ENCODE peak calls at places on chromosomes 13 and 19, in nine cellular contexts. Y, R, B, Q, E, I, X, J and H are unnamed samples.
A peak's percentile ranks its signal among the peaks of the same experiment; 100 is the strongest.

GRCh38 chr19:50739132-50739746 is 16.1 kb downstream of the CLEC11A start:
- DNase-seq in Q (no peak), I (peak; percentile 91), X (no peak), B (no peak), E (no peak), Y (no peak), R (no peak), J (no peak), H (no peak)

GRCh38 chr13:28204690-28205443 is 66.5 kb downstream of the PAN3 start:
- DNase-seq in B (no peak), X (no peak), R (no peak), Y (no peak), E (no peak), J (no peak), Q (no peak), I (no peak), H (no peak)

GRCh38 chr19:42284066-42284501 is 15.0 kb downstream of the CIC start:
- DNase-seq in E (peak; percentile 87), B (peak; percentile 54), Y (peak; percentile 85), J (peak; percentile 86), X (peak; percentile 85), Q (peak; percentile 70), I (peak; percentile 91), R (peak; percentile 87), H (peak; percentile 73)

GRCh38 chr13:108230377-108230776 is 12.2 kb downstream of the ABHD13 start:
- DNase-seq in B (no peak), R (no peak), J (no peak), E (no peak), X (no peak), Y (no peak), Q (no peak), I (no peak), H (no peak)

GRCh38 chr13:110186221-110186838 is 120.6 kb downstream of the COL4A1 start:
- DNase-seq in R (no peak), X (no peak), I (no peak), J (no peak), Y (no peak), B (no peak), E (no peak), Q (peak; percentile 84), H (no peak)

GRCh38 chr13:44148159-44148929 is 225.3 kb upstream of the SERP2 start:
- DNase-seq in J (no peak), I (no peak), R (no peak), B (no peak), E (no peak), X (no peak), Q (peak; percentile 32), Y (no peak), H (no peak)

GRCh38 chr19:58196911-58197616 is 14.2 kb downstream of the ZNF274 start:
- DNase-seq in J (no peak), B (peak; percentile 12), Y (peak; percentile 2), I (no peak), Q (peak; percentile 68), R (no peak), E (no peak), X (no peak), H (no peak)

GRCh38 chr13:50127017-50127725 is 111.9 kb downstream of the KCNRG start:
- DNase-seq in E (peak; percentile 60), R (peak; percentile 49), Q (peak; percentile 45), J (peak; percentile 57), I (no peak), B (peak; percentile 63), X (peak; percentile 83), Y (peak; percentile 55), H (no peak)

GRCh38 chr19:19539738-19540703 is 2.0 kb downstream of the CILP2 start:
- DNase-seq in R (peak; percentile 33), J (peak; percentile 67), B (peak; percentile 98), Y (no peak), E (peak; percentile 46), I (peak; percentile 74), Q (peak; percentile 83), X (peak; percentile 82), H (no peak)

GRCh38 chr13:48775804-48776203 is 122.1 kb downstream of the CYSLTR2 start:
- DNase-seq in Q (peak; percentile 36), R (no peak), I (peak; percentile 10), Y (no peak), E (no peak), J (no peak), B (no peak), X (no peak), H (no peak)

DNA sequence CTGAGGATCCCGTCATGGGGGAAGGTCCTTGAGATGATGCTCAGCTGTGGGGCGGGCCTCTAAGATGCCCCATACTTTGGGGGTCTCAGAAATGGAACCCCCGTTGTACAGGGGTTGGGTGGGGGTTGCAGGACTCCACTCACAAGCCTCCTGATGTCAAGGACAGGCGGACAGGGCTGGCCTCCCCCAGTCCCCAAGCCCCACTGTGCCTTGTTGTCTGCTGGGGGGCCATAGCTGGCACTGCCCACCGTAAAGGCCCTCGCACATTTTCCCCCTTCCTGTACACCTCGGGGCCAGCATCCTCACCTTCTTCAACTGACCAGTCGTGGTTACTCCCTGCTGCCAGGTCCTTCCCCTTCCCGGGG is 2.7 kb downstream of the SNAPC2 start:
- DNase-seq in B (no peak), Q (no peak), J (no peak), Y (no peak), X (no peak), E (no peak), R (no peak), I (no peak), H (no peak)
- H3K4me1 ChIP-seq in B (peaks cover 4% of the 10 kb centered on the region), Q (peaks cover 2% of the 10 kb centered on the region), J (peaks cover 25% of the 10 kb centered on the region), Y (peaks cover 4% of the 10 kb centered on the region), X (peaks cover 47% of the 10 kb centered on the region), E (peaks cover 43% of the 10 kb centered on the region), R (peaks cover 39% of the 10 kb centered on the region), I (peaks cover 41% of the 10 kb centered on the region), H (no peaks in the 10 kb centered on the region)

DNA sequence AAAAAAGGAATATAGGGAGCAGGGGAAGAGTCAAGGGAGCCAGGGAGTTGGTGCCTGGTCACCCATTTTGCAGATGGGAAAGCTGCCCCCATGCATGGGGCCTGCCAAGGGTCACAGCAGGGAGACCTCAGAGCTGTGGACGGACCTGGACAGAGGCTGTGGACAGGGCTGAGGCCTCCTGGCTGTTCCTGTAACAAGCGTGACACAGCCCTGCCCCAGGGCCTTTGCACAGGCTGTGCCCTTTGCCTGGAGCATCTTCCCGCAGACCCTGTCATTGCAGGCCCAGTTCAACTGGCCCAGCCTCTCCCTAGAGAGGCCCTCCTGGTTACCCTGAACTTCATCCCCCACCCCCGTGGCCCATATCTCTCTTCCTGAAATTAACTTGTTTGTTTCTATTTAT is 6.4 kb downstream of the TNFAIP8L1 start:
- DNase-seq in B (no peak), I (no peak), R (no peak), E (no peak), J (no peak), X (no peak), Q (no peak), Y (no peak), H (no peak)
- H3K4me1 ChIP-seq in B (no peaks in the 10 kb centered on the region), I (peaks cover 3% of the 10 kb centered on the region), R (no peaks in the 10 kb centered on the region), E (peaks cover 24% of the 10 kb centered on the region), J (peaks cover 11% of the 10 kb centered on the region), X (no peaks in the 10 kb centered on the region), Q (no peaks in the 10 kb centered on the region), Y (no peaks in the 10 kb centered on the region), H (no peaks in the 10 kb centered on the region)

GRCh38 chr13:46586766-46587509 is 34.0 kb downstream of the LRCH1 start:
- DNase-seq in J (no peak), Y (no peak), R (no peak), I (no peak), B (no peak), Q (no peak), E (no peak), X (no peak), H (no peak)
- H3K4me1 ChIP-seq in J (peaks cover 8% of the 10 kb centered on the region), Y (peaks cover 28% of the 10 kb centered on the region), R (peaks cover 11% of the 10 kb centered on the region), I (peaks cover 80% of the 10 kb centered on the region), B (peaks cover 7% of the 10 kb centered on the region), Q (no peaks in the 10 kb centered on the region), E (peaks cover 23% of the 10 kb centered on the region), X (peaks cover 45% of the 10 kb centered on the region), H (peaks cover 22% of the 10 kb centered on the region)

DNA sequence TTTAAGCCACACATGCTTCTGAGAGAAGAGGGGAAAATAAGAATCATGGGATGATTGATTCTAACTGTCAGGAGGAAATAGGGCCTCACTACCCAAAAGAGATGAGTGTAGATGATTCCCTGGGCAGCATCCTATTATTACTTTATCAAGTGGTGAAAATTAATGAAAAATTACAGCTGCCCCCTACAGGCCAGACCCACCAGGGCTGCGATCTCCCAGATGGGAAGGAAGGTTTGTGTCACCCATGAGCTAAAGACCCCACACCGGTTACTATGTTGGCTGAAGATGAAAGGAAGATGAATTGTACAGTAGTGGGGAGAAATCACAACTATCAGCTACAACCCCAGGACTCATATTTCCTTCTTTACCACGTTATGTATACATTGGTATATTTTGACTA is 49.5 kb downstream of the RFC3 start:
- DNase-seq in R (no peak), I (no peak), E (no peak), X (no peak), Y (no peak), J (no peak), B (no peak), Q (no peak), H (no peak)
- H3K4me1 ChIP-seq in R (no peaks in the 10 kb centered on the region), I (no peaks in the 10 kb centered on the region), E (no peaks in the 10 kb centered on the region), X (no peaks in the 10 kb centered on the region), Y (no peaks in the 10 kb centered on the region), J (peaks cover 4% of the 10 kb centered on the region), B (no peaks in the 10 kb centered on the region), Q (no peaks in the 10 kb centered on the region), H (no peaks in the 10 kb centered on the region)

GRCh38 chr19:53872762-53873161 is 5.1 kb downstream of the MYADM start:
- DNase-seq in I (no peak), X (no peak), Q (no peak), Y (no peak), B (no peak), R (no peak), E (no peak), J (no peak), H (no peak)
- H3K4me1 ChIP-seq in I (no peaks in the 10 kb centered on the region), X (peaks cover 36% of the 10 kb centered on the region), Q (no peaks in the 10 kb centered on the region), Y (no peaks in the 10 kb centered on the region), B (peaks cover 24% of the 10 kb centered on the region), R (no peaks in the 10 kb centered on the region), E (no peaks in the 10 kb centered on the region), J (no peaks in the 10 kb centered on the region), H (peaks cover 40% of the 10 kb centered on the region)

GRCh38 chr19:2578391-2578826 is 102.5 kb downstream of the GADD45B start:
- DNase-seq in I (no peak), E (no peak), J (no peak), R (no peak), Q (peak; percentile 81), B (peak; percentile 69), X (no peak), Y (no peak), H (peak; percentile 73)
- H3K4me1 ChIP-seq in I (peaks cover 14% of the 10 kb centered on the region), E (peaks cover 24% of the 10 kb centered on the region), J (peaks cover 17% of the 10 kb centered on the region), R (peaks cover 18% of the 10 kb centered on the region), Q (peaks cover 6% of the 10 kb centered on the region), B (peaks cover 26% of the 10 kb centered on the region), X (peaks cover 35% of the 10 kb centered on the region), Y (peaks cover 7% of the 10 kb centered on the region), H (peaks cover 43% of the 10 kb centered on the region)

DNA sequence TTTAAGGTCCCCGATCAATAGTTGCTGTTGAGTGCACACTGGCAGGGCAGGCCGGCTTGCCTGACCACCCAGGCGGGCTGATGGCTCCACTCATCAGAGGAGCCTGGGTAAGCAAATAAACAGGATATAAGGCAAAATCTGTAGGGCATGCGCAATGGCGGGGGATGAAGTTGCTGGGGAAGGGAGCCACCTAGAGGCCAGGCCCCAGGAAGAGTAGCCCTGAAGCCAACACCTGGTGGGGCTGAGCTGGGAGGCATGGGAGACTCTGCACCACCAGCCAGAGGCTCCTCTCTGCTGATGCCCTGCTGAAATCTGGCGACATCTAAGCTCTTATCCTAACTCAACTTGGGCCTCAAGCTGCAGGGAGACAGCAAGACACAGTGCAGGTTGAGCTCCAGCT is 324.3 kb downstream of the ZNF536 start:
- DNase-seq in J (no peak), R (peak; percentile 30), B (peak; percentile 85), Q (peak; percentile 94), E (no peak), X (no peak), Y (peak; percentile 68), I (peak; percentile 67), H (no peak)
- H3K4me1 ChIP-seq in J (peaks cover 2% of the 10 kb centered on the region), R (peaks cover 5% of the 10 kb centered on the region), B (peaks cover 32% of the 10 kb centered on the region), Q (peaks cover 8% of the 10 kb centered on the region), E (no peaks in the 10 kb centered on the region), X (peaks cover 11% of the 10 kb centered on the region), Y (no peaks in the 10 kb centered on the region), I (peaks cover 31% of the 10 kb centered on the region), H (no peaks in the 10 kb centered on the region)

GRCh38 chr19:11100064-11100463 is 10.8 kb downstream of the LDLR start:
- DNase-seq in E (no peak), J (no peak), R (no peak), X (no peak), Y (no peak), Q (no peak), I (peak; percentile 70), B (no peak), H (no peak)
- H3K4me1 ChIP-seq in E (peaks cover 6% of the 10 kb centered on the region), J (peaks cover 5% of the 10 kb centered on the region), R (no peaks in the 10 kb centered on the region), X (peaks cover 26% of the 10 kb centered on the region), Y (no peaks in the 10 kb centered on the region), Q (no peaks in the 10 kb centered on the region), I (peaks cover 36% of the 10 kb centered on the region), B (peaks cover 4% of the 10 kb centered on the region), H (peaks cover 25% of the 10 kb centered on the region)